ENCODE peak calls at places on chromosomes 3 and 15, in five cellular contexts. E, N, C, B and U are unnamed samples.

GRCh38 chr3:195886181-195887141 is 21.9 kb downstream of the TNK2 start:
- ATAC-seq in B (peak), N (no peak), C (no peak), E (peak), U (peak)

GRCh38 chr3:166864473-166865467 is 515.3 kb downstream of the ZBBX start:
- ATAC-seq in E (peak), B (no peak), C (no peak), N (no peak), U (no peak)

GRCh38 chr3:141860766-141861513 is 15.5 kb upstream of the ATP1B3 start:
- ATAC-seq in N (no peak), C (peak), E (no peak), B (peak), U (no peak)

GRCh38 chr3:157405457-157405856 is 31.2 kb upstream of the PTX3 start:
- ATAC-seq in E (no peak), C (no peak), N (no peak), B (no peak), U (no peak)

GRCh38 chr15:47991376-47991775 is 129.4 kb upstream of the SLC24A5 start:
- ATAC-seq in N (no peak), B (no peak), C (no peak), E (peak), U (no peak)

GRCh38 chr15:80998252-80998651 is 2.5 kb upstream of the TLNRD1 start:
- ATAC-seq in B (peak), C (peak), N (no peak), E (no peak), U (no peak)

GRCh38 chr15:26260517-26261133 is 397.5 kb upstream of the ATP10A start:
- ATAC-seq in C (peak), N (no peak), E (peak), B (peak), U (peak)

GRCh38 chr3:60133269-60133877 is 1083.5 kb upstream of the CFAP20DC start:
- ATAC-seq in E (no peak), C (no peak), B (no peak), N (no peak), U (no peak)

GRCh38 chr3:180085122-180085710 is 48.5 kb upstream of the PEX5L start:
- ATAC-seq in N (peak), C (no peak), B (no peak), E (no peak), U (no peak)

GRCh38 chr3:148998715-148999413 is 7.5 kb downstream of the GYG1 start:
- ATAC-seq in C (no peak), E (peak), B (no peak), N (peak), U (no peak)

GRCh38 chr3:67495751-67496150 is 158.7 kb downstream of the SUCLG2 start:
- ATAC-seq in C (no peak), B (no peak), E (no peak), N (no peak), U (no peak)

GRCh38 chr3:15977598-15978232 is 179.9 kb upstream of the ANKRD28 start:
- ATAC-seq in C (peak), B (no peak), N (no peak), E (no peak), U (no peak)

GRCh38 chr15:100308222-100309007 is 33.4 kb downstream of the ADAMTS17 start:
- ATAC-seq in N (no peak), B (no peak), C (no peak), E (peak), U (peak)

GRCh38 chr3:30691944-30692343 is 85.5 kb downstream of the TGFBR2 start:
- ATAC-seq in N (no peak), B (no peak), C (no peak), E (no peak), U (peak)

GRCh38 chr15:38642689-38643270 is 78.2 kb upstream of the RASGRP1 start:
- ATAC-seq in B (no peak), E (no peak), C (no peak), N (peak), U (no peak)

GRCh38 chr3:177111541-177111949 is 85.7 kb downstream of the TBL1XR1 start:
- ATAC-seq in N (peak), B (no peak), C (peak), E (no peak), U (no peak)

GRCh38 chr3:45480218-45480617 is 91.8 kb downstream of the LARS2 start:
- ATAC-seq in C (peak), B (no peak), N (no peak), E (peak), U (no peak)

GRCh38 chr3:67804545-67804944 is 150.1 kb upstream of the SUCLG2 start:
- ATAC-seq in N (no peak), B (no peak), E (no peak), C (peak), U (no peak)

GRCh38 chr3:124504332-124505059 is 225.8 kb upstream of the UMPS start:
- ATAC-seq in B (no peak), E (peak), C (no peak), N (no peak), U (peak)

GRCh38 chr3:106457278-106458210 is 588.7 kb upstream of the CBLB start:
- ATAC-seq in N (peak), C (no peak), E (peak), B (peak), U (peak)

GRCh38 chr3:122961146-122961545 is 66.4 kb downstream of the SEMA5B start:
- ATAC-seq in B (no peak), E (no peak), C (no peak), N (no peak), U (no peak)

GRCh38 chr3:48535578-48535977 is 21.0 kb downstream of the PFKFB4 start:
- ATAC-seq in B (no peak), N (no peak), E (no peak), C (no peak), U (no peak)

GRCh38 chr3:48536787-48537186 is 19.8 kb downstream of the PFKFB4 start:
- ATAC-seq in E (no peak), B (no peak), N (no peak), C (no peak), U (no peak)

GRCh38 chr3:48538451-48538850 is 18.2 kb downstream of the PFKFB4 start:
- ATAC-seq in C (no peak), E (no peak), B (no peak), N (no peak), U (no peak)

GRCh38 chr3:48532974-48533337 is 23.6 kb downstream of the PFKFB4 start:
- ATAC-seq in N (no peak), E (no peak), B (no peak), C (no peak), U (no peak)

DNA sequence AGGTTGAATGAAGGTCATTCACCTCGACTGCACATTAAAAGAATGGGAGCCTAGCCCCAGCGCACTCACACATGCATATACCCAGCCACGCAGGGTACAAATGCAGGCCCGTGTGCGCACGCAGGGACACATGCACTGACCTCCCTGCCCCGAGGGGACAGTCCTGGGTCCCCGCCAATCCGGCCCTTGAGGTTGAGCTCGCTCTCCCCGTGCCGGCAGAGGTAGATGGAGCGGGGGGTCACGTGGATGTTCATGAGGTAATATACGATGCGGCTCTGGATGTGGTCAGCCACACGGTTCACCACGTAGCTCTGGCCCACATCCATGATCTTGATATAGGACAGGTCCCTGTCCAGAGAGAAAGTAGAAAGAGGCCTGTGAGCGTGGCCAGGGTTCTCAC is 20.5 kb downstream of the PFKFB4 start:
- ATAC-seq in C (no peak), N (no peak), B (no peak), E (peak), U (no peak)
- H3K4me3 ChIP-seq in C (no peak), N (no peak), B (no peak), E (no peak), U (no peak)

GRCh38 chr3:188776447-188776846 is 395.3 kb upstream of the TPRG1 start:
- ATAC-seq in N (no peak), B (no peak), C (no peak), E (no peak), U (no peak)

GRCh38 chr3:188779537-188779936 is 392.2 kb upstream of the TPRG1 start:
- ATAC-seq in C (no peak), N (no peak), B (no peak), E (peak), U (peak)

GRCh38 chr3:188775412-188775811 is 396.4 kb upstream of the TPRG1 start:
- ATAC-seq in C (no peak), E (no peak), N (no peak), B (no peak), U (no peak)

GRCh38 chr3:188782725-188783124 is 389.0 kb upstream of the TPRG1 start:
- ATAC-seq in B (no peak), N (no peak), C (no peak), E (no peak), U (no peak)

GRCh38 chr3:188780188-188781147 is 391.3 kb upstream of the TPRG1 start:
- ATAC-seq in C (no peak), B (no peak), E (peak), N (no peak), U (peak)
- TF ChIP-seq EP300 in C (no peak), B (no peak), E (peak), N (no peak), U (no peak)

GRCh38 chr3:51224283-51224682 is 160.8 kb upstream of the MANF start:
- ATAC-seq in B (no peak), E (no peak), C (no peak), N (no peak), U (no peak)
- TF ChIP-seq POLR2AphosphoS5 in B (no peak), E (no peak), C (no peak), N (no peak), U (no peak)

DNA sequence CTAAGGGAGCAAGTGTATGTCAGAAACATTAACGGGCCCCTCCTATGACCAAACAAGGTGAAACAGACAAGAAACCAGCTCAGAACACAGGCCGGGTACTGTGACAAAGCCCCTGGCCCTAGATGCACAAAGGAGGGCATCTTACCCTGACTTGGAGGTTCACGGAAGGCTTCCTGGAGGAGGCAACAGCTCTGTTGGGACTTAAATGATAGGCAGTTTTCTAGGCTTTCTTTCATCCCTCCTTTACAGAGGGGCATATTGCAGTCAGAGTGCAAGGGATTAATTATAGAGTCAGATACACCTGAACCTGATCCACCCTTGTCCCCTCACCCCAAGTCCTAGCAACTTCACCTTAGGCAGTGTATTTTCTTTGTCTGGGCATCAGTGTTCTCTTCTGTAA is 8.4 kb downstream of the EPHB3 start:
- ATAC-seq in B (no peak), C (no peak), N (no peak), E (no peak), U (no peak)
- H3K4me3 ChIP-seq in B (no peak), C (no peak), N (no peak), E (no peak), U (no peak)

GRCh38 chr3:35638640-35639250 is 580 bp upstream of the ARPP21 start:
- ATAC-seq in E (peak), C (no peak), B (no peak), N (no peak), U (no peak)

GRCh38 chr3:35640186-35640584 is 860 bp downstream of the ARPP21 start:
- ATAC-seq in E (no peak), N (no peak), B (no peak), C (no peak), U (no peak)

GRCh38 chr3:35641920-35642532 is 2.7 kb downstream of the ARPP21 start:
- ATAC-seq in B (no peak), C (no peak), N (no peak), E (no peak), U (no peak)

GRCh38 chr3:35640736-35641135 is 1.4 kb downstream of the ARPP21 start:
- ATAC-seq in C (no peak), N (no peak), E (no peak), B (no peak), U (no peak)

DNA sequence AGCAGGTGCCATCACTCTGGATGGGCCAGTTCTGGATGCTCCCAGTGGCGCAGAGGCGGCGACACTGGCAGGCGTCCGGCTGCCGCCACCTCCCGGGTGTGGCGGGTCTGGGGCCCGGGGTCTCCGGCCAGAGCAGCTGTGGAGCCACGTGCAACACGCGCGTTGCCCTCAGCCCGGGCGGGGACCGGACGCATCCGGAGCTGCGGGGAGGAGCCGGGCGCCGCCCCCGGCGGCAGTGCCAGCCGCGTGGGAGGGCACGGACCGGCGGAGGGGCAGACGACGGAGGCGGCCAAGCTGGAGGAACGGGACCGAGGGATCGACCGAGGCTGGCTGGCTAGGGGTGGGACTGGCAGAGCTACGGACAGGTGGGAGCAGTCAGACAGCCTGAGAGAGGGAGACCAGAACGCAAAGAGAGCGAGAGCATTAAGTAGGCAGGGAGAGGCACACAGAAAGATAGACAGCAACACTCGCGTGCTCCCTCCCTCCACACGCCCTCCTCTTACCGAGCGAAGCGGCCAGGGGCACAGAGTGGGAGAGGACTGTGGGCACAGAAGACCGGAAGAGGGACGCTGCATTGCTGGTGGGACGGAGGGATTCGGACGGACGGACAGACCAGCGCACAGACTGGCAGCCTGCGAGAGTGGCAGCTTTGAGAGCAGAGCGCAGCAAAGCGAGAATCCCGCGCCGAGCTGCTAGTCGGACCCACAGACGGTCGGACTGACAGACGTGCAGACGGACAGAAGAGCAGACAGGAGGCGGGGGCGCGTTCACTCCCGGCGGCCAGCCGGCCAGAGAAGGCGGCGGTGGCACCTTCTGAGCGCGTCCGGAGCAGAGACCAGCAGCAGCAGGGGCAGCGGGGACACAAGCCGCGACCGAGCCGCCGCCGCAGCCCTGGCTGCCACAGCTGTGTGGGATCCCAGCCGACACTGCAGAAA is at the start of gene ARPP21:
- ATAC-seq in B (no peak), N (no peak), C (peak), E (peak), U (peak)
- TF ChIP-seq EP300 in B (no peak), N (no peak), C (no peak), E (no peak), U (no peak)

GRCh38 chr3:54632281-54632665 is 295.6 kb downstream of the LRTM1 start:
- ATAC-seq in B (no peak), E (no peak), N (no peak), C (no peak), U (no peak)
- TF ChIP-seq POLR2AphosphoS5 in B (no peak), E (no peak), N (no peak), C (no peak), U (no peak)